ENCODE peak calls at places on chromosomes 2 and 18, in six cellular contexts. K is sigmoid colon, G is stomach, Q is breast epithelium, J is AG10803, D is cardiac muscle cell. V is an unnamed sample.

GRCh38 chr2:222927600-222927999 is 66.8 kb downstream of the ACSL3 start:
- DNase-seq in K (no peak), Q (no peak), D (no peak), J (no peak), G (no peak), V (no peak)

GRCh38 chr2:69164379-69164778 is 151.4 kb downstream of the ANTXR1 start:
- DNase-seq in J (peak; percentile 83), G (no peak), K (no peak), D (peak; percentile 71), Q (no peak), V (peak; percentile 64)

GRCh38 chr2:196066794-196067382 is 1.7 kb downstream of the DNAH7 start:
- DNase-seq in D (peak; percentile 45), G (no peak), J (peak; percentile 32), K (no peak), Q (no peak), V (no peak)

GRCh38 chr2:108833219-108833618 is 46.6 kb downstream of the CCDC138 start:
- DNase-seq in J (no peak), K (no peak), D (peak; percentile 13), Q (no peak), G (no peak), V (no peak)

GRCh38 chr18:34224423-34225217 is at the start of gene NOL4:
- DNase-seq in Q (peak; percentile 58), G (peak; percentile 45), J (no peak), K (peak; percentile 67), D (peak; percentile 9), V (no peak)

GRCh38 chr2:168136392-168136977 is 110.9 kb downstream of the STK39 start:
- DNase-seq in J (peak; percentile 61), K (no peak), D (peak; percentile 63), Q (no peak), G (no peak), V (no peak)

GRCh38 chr2:45962522-45962921 is 311.0 kb downstream of the PRKCE start:
- DNase-seq in J (peak; percentile 77), K (peak; percentile 75), Q (no peak), G (peak; percentile 33), D (peak; percentile 78), V (peak; percentile 53)

GRCh38 chr2:224359569-224359968 is 42.3 kb downstream of the FAM124B start:
- DNase-seq in D (peak; percentile 11), K (no peak), G (no peak), J (no peak), Q (no peak), V (no peak)

GRCh38 chr2:172434821-172435607 is 7.6 kb downstream of the ITGA6 start:
- DNase-seq in D (no peak), Q (no peak), G (no peak), J (no peak), K (no peak), V (no peak)

GRCh38 chr2:130875935-130876334 is 39.2 kb downstream of the ARHGEF4 start:
- DNase-seq in Q (no peak), G (no peak), K (no peak), J (no peak), D (no peak), V (no peak)

GRCh38 chr2:190837417-190837816 is 43.2 kb upstream of the GLS start:
- DNase-seq in D (peak; percentile 52), K (no peak), J (peak; percentile 79), Q (no peak), G (no peak), V (no peak)

GRCh38 chr2:12738112-12738485 is 21.4 kb downstream of the TRIB2 start:
- DNase-seq in K (no peak), D (peak; percentile 60), G (no peak), Q (no peak), J (no peak), V (peak; percentile 79)

GRCh38 chr2:134402385-134402784 is 148.5 kb downstream of the MGAT5 start:
- DNase-seq in Q (no peak), D (peak; percentile 88), J (peak; percentile 96), G (no peak), K (peak; percentile 76), V (peak; percentile 75)

GRCh38 chr2:43268066-43268971 is 41.9 kb upstream of the ZFP36L2 start:
- DNase-seq in J (peak; percentile 32), Q (no peak), D (no peak), K (peak; percentile 66), G (no peak), V (no peak)

GRCh38 chr2:179059026-179059680 is 9.2 kb upstream of the CCDC141 start:
- DNase-seq in K (no peak), J (no peak), Q (no peak), G (no peak), D (no peak), V (no peak)

GRCh38 chr2:226995625-226996041 is 159.8 kb downstream of the RHBDD1 start:
- DNase-seq in D (peak; percentile 86), K (no peak), Q (peak; percentile 88), J (peak; percentile 76), G (no peak), V (peak; percentile 68)

DNA sequence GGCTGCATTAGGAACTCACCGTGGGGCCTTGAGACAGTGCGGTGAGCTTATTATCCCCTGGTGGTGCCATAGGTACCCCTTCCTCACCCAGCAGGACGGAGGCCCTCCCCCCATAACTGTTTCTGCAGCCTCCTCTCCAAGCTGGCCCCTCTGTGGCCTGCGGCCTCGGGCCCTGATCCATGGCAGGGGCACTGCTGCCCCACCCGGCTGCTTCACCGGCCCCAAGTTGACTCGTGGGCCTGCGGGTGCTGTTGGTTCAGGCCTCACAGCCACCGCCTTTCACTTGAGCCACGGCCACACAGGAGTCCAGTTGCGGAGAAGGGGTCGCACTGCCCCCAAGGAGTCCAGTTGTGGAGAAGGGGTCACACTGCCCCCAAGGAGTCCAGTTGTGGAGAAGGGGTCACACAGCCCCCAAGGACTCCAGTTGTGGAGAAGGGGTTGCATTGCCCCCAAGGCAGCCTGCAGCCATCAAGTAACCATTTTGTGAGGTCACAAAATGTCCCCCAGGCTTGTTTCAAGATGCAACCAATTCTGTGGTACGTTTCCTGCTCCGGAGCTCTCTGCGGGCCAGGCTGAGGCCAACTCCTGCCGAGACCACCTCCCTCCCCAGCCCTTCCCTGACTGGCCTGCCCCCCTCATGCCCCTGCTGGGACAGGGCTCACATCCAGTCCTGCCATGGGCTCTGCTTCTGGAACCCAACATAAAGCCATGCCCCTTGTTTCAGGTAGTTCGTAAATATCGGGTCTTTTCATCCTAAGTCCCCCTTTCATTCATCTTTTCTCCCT is 4.6 kb downstream of the LRRFIP1 start:
- DNase-seq in Q (no peak), D (no peak), K (no peak), J (no peak), G (no peak), V (no peak)
- H3K4me3 ChIP-seq in Q (no peak overlapping the region), D (no peak overlapping the region), K (no peak overlapping the region), J (no peak overlapping the region), G (no peak overlapping the region), V (no peak overlapping the region)

DNA sequence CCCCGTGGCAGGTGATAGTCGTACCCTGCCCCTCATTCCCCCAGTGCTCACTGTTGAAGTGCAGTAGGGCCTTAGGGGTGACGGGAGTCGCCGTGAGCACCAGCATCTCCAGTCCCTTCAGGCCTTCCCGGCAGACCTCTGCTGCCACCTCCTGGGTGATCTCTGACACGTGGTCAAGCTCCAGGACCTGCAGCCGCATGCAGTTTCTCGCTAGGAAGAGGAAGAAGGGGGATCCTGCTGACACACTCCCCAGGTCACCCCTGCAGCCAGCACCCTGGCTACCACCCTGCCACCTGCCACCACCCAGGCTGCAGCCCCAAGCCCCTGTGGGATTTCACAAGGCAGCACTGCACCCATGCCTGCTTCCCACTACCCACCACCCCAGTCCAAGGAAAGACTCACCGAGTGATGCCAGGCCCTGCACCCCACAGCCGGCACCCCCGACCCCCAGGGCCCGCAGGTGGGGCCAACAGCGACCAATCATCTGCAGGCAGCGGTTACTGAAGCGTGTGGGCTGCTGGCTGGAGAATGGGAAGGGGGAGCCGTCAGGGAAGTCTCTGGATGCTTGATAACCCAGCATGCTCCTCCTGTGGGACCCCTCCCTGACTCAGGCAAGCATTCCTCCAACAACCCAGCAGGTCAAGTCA is 23.8 kb downstream of the FBXO41 start:
- DNase-seq in G (peak; percentile 52), Q (no peak), K (no peak), D (peak; percentile 68), J (peak; percentile 52), V (peak; percentile 10)
- TF ChIP-seq CTCF in G (no peak), Q (no peak), K (no peak), D (peak; percentile 56), J (peak; percentile 67), V (peak; percentile 72)

GRCh38 chr2:143128681-143129580 is at the start of gene ARHGAP15:
- DNase-seq in J (no peak), D (no peak), Q (no peak), G (peak; percentile 27), K (no peak), V (no peak)

GRCh38 chr2:143133783-143134182 is 4.6 kb downstream of the ARHGAP15 start:
- DNase-seq in J (no peak), Q (no peak), D (no peak), G (no peak), K (no peak), V (no peak)

DNA sequence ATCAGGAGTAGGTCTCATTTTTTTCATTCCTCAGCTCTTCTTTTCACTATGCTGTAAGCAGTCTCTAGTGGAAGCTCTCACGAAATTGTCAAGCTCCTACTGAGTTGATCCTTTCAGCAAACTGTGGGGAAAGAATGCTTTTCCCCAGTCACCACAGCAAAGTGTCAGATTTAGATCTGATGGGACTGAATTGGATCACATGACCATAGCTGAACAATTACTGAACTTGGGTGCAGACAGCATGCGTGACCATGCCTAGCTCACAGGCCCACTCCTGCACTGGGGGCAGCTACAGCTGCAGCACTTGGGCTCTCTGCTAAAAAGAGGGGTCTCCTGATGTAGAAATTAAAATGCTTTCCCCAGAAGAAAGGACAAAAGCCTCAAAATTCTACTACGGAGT is 3.1 kb downstream of the ARHGAP15 start:
- DNase-seq in K (no peak), Q (no peak), J (no peak), D (no peak), G (no peak), V (no peak)
- H3K4me3 ChIP-seq in K (no peak overlapping the region), Q (no peak overlapping the region), J (no peak overlapping the region), D (no peak overlapping the region), G (no peak overlapping the region), V (no peak overlapping the region)

GRCh38 chr18:9850297-9850696 is 35.5 kb upstream of the TXNDC2 start:
- DNase-seq in D (no peak), G (no peak), J (no peak), Q (no peak), K (no peak), V (no peak)

GRCh38 chr18:9851511-9851910 is 34.3 kb upstream of the TXNDC2 start:
- DNase-seq in J (no peak), Q (no peak), D (peak; percentile 40), K (no peak), G (no peak), V (no peak)

GRCh38 chr18:9854801-9855676 is 30.7 kb upstream of the TXNDC2 start:
- DNase-seq in K (peak; percentile 87), D (peak; percentile 40), G (peak; percentile 61), J (no peak), Q (no peak), V (no peak)

GRCh38 chr18:9849407-9849961 is 36.3 kb upstream of the TXNDC2 start:
- DNase-seq in G (peak; percentile 77), Q (no peak), D (peak; percentile 50), K (peak; percentile 82), J (no peak), V (no peak)

GRCh38 chr18:9852266-9853081 is 33.3 kb upstream of the TXNDC2 start:
- DNase-seq in J (peak; percentile 17), K (no peak), Q (no peak), G (no peak), D (peak; percentile 23), V (no peak)
- TF ChIP-seq CTCF in J (no peak), K (no peak), Q (no peak), G (no peak), D (no peak), V (no peak)

DNA sequence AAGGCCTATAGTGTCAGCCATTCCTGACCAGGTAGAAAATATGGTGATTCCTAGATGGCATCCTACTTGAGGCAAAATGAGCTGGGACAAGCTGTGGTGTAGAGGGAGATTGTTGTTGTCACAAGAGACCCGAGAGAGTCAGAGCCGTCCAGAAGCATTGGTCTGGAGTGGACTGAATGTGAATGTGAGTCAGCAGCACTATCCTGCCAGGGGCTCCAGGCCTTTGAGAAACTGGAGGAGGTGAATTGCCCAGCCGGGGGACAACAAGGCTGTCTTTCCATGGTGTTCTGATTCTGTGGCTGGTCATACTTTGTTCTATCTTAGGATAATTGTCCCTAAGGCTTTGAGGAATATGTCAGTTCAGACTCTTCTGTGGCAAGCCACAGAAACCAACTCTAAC is 29.4 kb upstream of the EIF2AK3 start:
- DNase-seq in Q (no peak), J (peak; percentile 11), G (no peak), D (peak; percentile 54), K (no peak), V (no peak)
- H3K4me3 ChIP-seq in Q (no peak overlapping the region), J (no peak overlapping the region), G (no peak overlapping the region), D (no peak overlapping the region), K (no peak overlapping the region), V (no peak overlapping the region)